ENCODE peak calls at places on chromosomes 6 and 20, in nine cellular contexts. Q is NCI-H2029; O is right atrium auricular region; X is NCI-H2081; Z is SJCRH30; S is mucosa of descending colon; I is naive thymus-derived CD8-positive, alpha-beta T cell; U is HuH-7.5; D is GM04503. N is an unnamed sample.

GRCh38 chr6:169171010-169171409 is 82.6 kb downstream of the THBS2 start:
- DNase-seq in D (no peak), O (no peak), X (no peak), S (no peak), Z (no peak), U (no peak), I (no peak), Q (no peak), N (no peak)

GRCh38 chr6:163001341-163001740 is 273.6 kb downstream of the PACRG start:
- DNase-seq in S (no peak), D (no peak), Z (no peak), U (no peak), I (no peak), Q (no peak), X (no peak), O (no peak), N (no peak)

GRCh38 chr6:76992553-76992952 is 470.7 kb downstream of the HTR1B start:
- DNase-seq in Z (peak; percentile 54), D (no peak), I (no peak), O (no peak), Q (no peak), X (no peak), U (no peak), S (no peak), N (no peak)

GRCh38 chr6:684831-685636 is 7.9 kb downstream of the EXOC2 start:
- DNase-seq in Z (no peak), Q (no peak), D (no peak), S (no peak), O (no peak), U (no peak), I (no peak), X (no peak), N (no peak)

GRCh38 chr20:36786246-36786645 is 12.7 kb upstream of the DSN1 start:
- DNase-seq in Q (no peak), Z (no peak), S (no peak), X (no peak), U (no peak), O (no peak), D (no peak), I (no peak), N (no peak)

GRCh38 chr6:161021543-161021942 is 30.0 kb downstream of the MAP3K4 start:
- DNase-seq in O (no peak), Q (no peak), S (no peak), D (no peak), X (no peak), I (no peak), Z (no peak), U (no peak), N (no peak)

GRCh38 chr20:61436268-61436667 is 184.2 kb downstream of the CDH4 start:
- DNase-seq in D (peak; percentile 61), X (no peak), Z (no peak), U (no peak), O (no peak), S (no peak), I (no peak), Q (no peak), N (no peak)

GRCh38 chr6:80789912-80790635 is 683.6 kb downstream of the BCKDHB start:
- DNase-seq in S (no peak), D (no peak), X (no peak), Z (no peak), O (no peak), I (no peak), U (no peak), Q (no peak), N (no peak)

GRCh38 chr6:16352258-16352635 is 113.9 kb downstream of the GMPR start:
- DNase-seq in X (no peak), D (no peak), Q (no peak), O (no peak), Z (no peak), U (no peak), S (no peak), I (no peak), N (no peak)

GRCh38 chr6:3351105-3351676 is 92.4 kb downstream of the PSMG4 start:
- DNase-seq in S (no peak), D (no peak), Z (peak; percentile 61), X (no peak), O (no peak), U (no peak), Q (peak; percentile 81), I (no peak), N (peak; percentile 86)

GRCh38 chr20:12970372-12970821 is 38.4 kb upstream of the SPTLC3 start:
- DNase-seq in U (no peak), O (no peak), X (no peak), D (no peak), Z (peak; percentile 38), S (no peak), Q (no peak), I (no peak), N (no peak)

GRCh38 chr6:107820571-107821261 is 3.4 kb downstream of the SCML4 start:
- DNase-seq in O (no peak), S (peak; percentile 34), I (peak; percentile 45), Z (peak; percentile 50), X (peak; percentile 69), D (no peak), U (no peak), Q (no peak), N (no peak)

GRCh38 chr20:24953621-24954133 is 4.6 kb downstream of the CST7 start:
- DNase-seq in S (peak; percentile 18), O (no peak), X (no peak), U (no peak), I (no peak), Q (no peak), D (no peak), Z (no peak), N (no peak)

GRCh38 chr6:10537726-10538125 is 16.6 kb downstream of the GCNT2 start:
- DNase-seq in Z (no peak), S (no peak), I (no peak), Q (no peak), D (no peak), U (no peak), X (no peak), O (no peak), N (no peak)

GRCh38 chr6:112717401-112717800 is 370.3 kb downstream of the RFPL4B start:
- DNase-seq in Q (no peak), S (no peak), O (no peak), I (no peak), X (no peak), Z (no peak), D (no peak), U (no peak), N (no peak)

GRCh38 chr20:11935754-11936551 is 18.3 kb downstream of the BTBD3 start:
- DNase-seq in O (no peak), S (no peak), I (no peak), D (no peak), U (no peak), Q (peak; percentile 71), Z (peak; percentile 18), X (peak; percentile 99), N (peak; percentile 99)

GRCh38 chr20:14384411-14384810 is 47.0 kb upstream of the FLRT3 start:
- DNase-seq in U (no peak), O (no peak), I (no peak), S (no peak), Q (no peak), X (no peak), D (no peak), Z (peak; percentile 82), N (no peak)

GRCh38 chr6:97697450-97697849 is 414.4 kb upstream of the MMS22L start:
- DNase-seq in X (no peak), I (no peak), U (no peak), S (no peak), Z (no peak), D (peak; percentile 41), O (no peak), Q (no peak), N (no peak)

GRCh38 chr6:10384333-10384718 is 30.5 kb downstream of the TFAP2A start:
- DNase-seq in I (no peak), Z (no peak), Q (no peak), S (no peak), D (no peak), X (no peak), U (no peak), O (no peak), N (no peak)

GRCh38 chr6:113570176-113570575 is 287.0 kb upstream of the MARCKS start:
- DNase-seq in Z (no peak), I (no peak), S (no peak), X (no peak), U (no peak), D (peak; percentile 32), O (no peak), Q (no peak), N (no peak)

GRCh38 chr6:162467679-162468078 is 259.9 kb downstream of the PRKN start:
- DNase-seq in Z (no peak), X (no peak), S (no peak), I (no peak), Q (no peak), D (no peak), U (no peak), O (no peak), N (no peak)

GRCh38 chr6:137705166-137706064 is 161.6 kb upstream of the TNFAIP3 start:
- DNase-seq in O (peak; percentile 79), D (no peak), Z (peak; percentile 85), S (peak; percentile 79), I (peak; percentile 42), X (peak; percentile 13), Q (no peak), U (peak; percentile 22), N (no peak)